ENCODE peak calls at places on chromosomes 7 and 10, in ten cellular contexts. One of them, this sample, is unnamed.
A peak's percentile ranks its signal among the peaks of the same experiment; 100 is the strongest.

GRCh38 chr7:76054129-76055120 is 6.5 kb downstream of the MDH2 start:
- DNase-seq in NCI-H1105: no peak
- DNase-seq in activated CD4-positive, alpha-beta T cell treated with anti-CD3 and anti-CD28 coated beads for 4 hours: no peak
- DNase-seq in naive B cell: no peak
- DNase-seq in AG04450: peak; percentile 44
- DNase-seq in AG09319: no peak
- DNase-seq in fibroblast of pulmonary artery: peak; percentile 48
- DNase-seq in CD4-positive, CD25-positive, alpha-beta regulatory T cell: no peak
- DNase-seq in cardiac fibroblast: peak; percentile 50
- DNase-seq in glutamatergic neuron: no peak
- DNase-seq in this sample: no peak

GRCh38 chr7:44935583-44935982 is 43.2 kb downstream of the MYO1G start:
- DNase-seq in NCI-H1105: no peak
- DNase-seq in activated CD4-positive, alpha-beta T cell treated with anti-CD3 and anti-CD28 coated beads for 4 hours: no peak
- DNase-seq in naive B cell: no peak
- DNase-seq in AG04450: no peak
- DNase-seq in AG09319: no peak
- DNase-seq in fibroblast of pulmonary artery: no peak
- DNase-seq in CD4-positive, CD25-positive, alpha-beta regulatory T cell: no peak
- DNase-seq in cardiac fibroblast: no peak
- DNase-seq in glutamatergic neuron: no peak
- DNase-seq in this sample: no peak

GRCh38 chr10:78960316-78960800 is 108.4 kb upstream of the ZMIZ1 start:
- DNase-seq in NCI-H1105: no peak
- DNase-seq in activated CD4-positive, alpha-beta T cell treated with anti-CD3 and anti-CD28 coated beads for 4 hours: no peak
- DNase-seq in naive B cell: no peak
- DNase-seq in AG04450: no peak
- DNase-seq in AG09319: peak; percentile 44
- DNase-seq in fibroblast of pulmonary artery: peak; percentile 94
- DNase-seq in CD4-positive, CD25-positive, alpha-beta regulatory T cell: no peak
- DNase-seq in cardiac fibroblast: peak; percentile 96
- DNase-seq in glutamatergic neuron: no peak
- DNase-seq in this sample: no peak

GRCh38 chr7:83161851-83162401 is 758 bp downstream of the PCLO start:
- DNase-seq in NCI-H1105: no peak
- DNase-seq in activated CD4-positive, alpha-beta T cell treated with anti-CD3 and anti-CD28 coated beads for 4 hours: no peak
- DNase-seq in naive B cell: no peak
- DNase-seq in AG04450: no peak
- DNase-seq in AG09319: no peak
- DNase-seq in fibroblast of pulmonary artery: no peak
- DNase-seq in CD4-positive, CD25-positive, alpha-beta regulatory T cell: no peak
- DNase-seq in cardiac fibroblast: no peak
- DNase-seq in glutamatergic neuron: no peak
- DNase-seq in this sample: no peak

GRCh38 chr7:91029688-91030087 is 234.5 kb upstream of the FZD1 start:
- DNase-seq in NCI-H1105: no peak
- DNase-seq in activated CD4-positive, alpha-beta T cell treated with anti-CD3 and anti-CD28 coated beads for 4 hours: no peak
- DNase-seq in naive B cell: no peak
- DNase-seq in AG04450: no peak
- DNase-seq in AG09319: no peak
- DNase-seq in fibroblast of pulmonary artery: no peak
- DNase-seq in CD4-positive, CD25-positive, alpha-beta regulatory T cell: no peak
- DNase-seq in cardiac fibroblast: no peak
- DNase-seq in glutamatergic neuron: no peak
- DNase-seq in this sample: no peak

GRCh38 chr7:111744501-111745155 is 182.3 kb upstream of the IMMP2L start:
- DNase-seq in NCI-H1105: no peak
- DNase-seq in activated CD4-positive, alpha-beta T cell treated with anti-CD3 and anti-CD28 coated beads for 4 hours: no peak
- DNase-seq in naive B cell: no peak
- DNase-seq in AG04450: peak; percentile 24
- DNase-seq in AG09319: no peak
- DNase-seq in fibroblast of pulmonary artery: peak; percentile 65
- DNase-seq in CD4-positive, CD25-positive, alpha-beta regulatory T cell: no peak
- DNase-seq in cardiac fibroblast: peak; percentile 71
- DNase-seq in glutamatergic neuron: no peak
- DNase-seq in this sample: no peak

GRCh38 chr10:34908472-34908871 is 93.4 kb upstream of the PARD3 start:
- DNase-seq in NCI-H1105: no peak
- DNase-seq in activated CD4-positive, alpha-beta T cell treated with anti-CD3 and anti-CD28 coated beads for 4 hours: no peak
- DNase-seq in naive B cell: no peak
- DNase-seq in AG04450: peak; percentile 33
- DNase-seq in AG09319: peak; percentile 39
- DNase-seq in fibroblast of pulmonary artery: no peak
- DNase-seq in CD4-positive, CD25-positive, alpha-beta regulatory T cell: no peak
- DNase-seq in cardiac fibroblast: peak; percentile 52
- DNase-seq in glutamatergic neuron: no peak
- DNase-seq in this sample: no peak

GRCh38 chr7:87463982-87464381 is 11.5 kb downstream of the ABCB4 start:
- DNase-seq in NCI-H1105: no peak
- DNase-seq in activated CD4-positive, alpha-beta T cell treated with anti-CD3 and anti-CD28 coated beads for 4 hours: no peak
- DNase-seq in naive B cell: no peak
- DNase-seq in AG04450: no peak
- DNase-seq in AG09319: no peak
- DNase-seq in fibroblast of pulmonary artery: no peak
- DNase-seq in CD4-positive, CD25-positive, alpha-beta regulatory T cell: no peak
- DNase-seq in cardiac fibroblast: no peak
- DNase-seq in glutamatergic neuron: no peak
- DNase-seq in this sample: no peak

GRCh38 chr7:152014722-152015121 is 10.8 kb upstream of the GALNT11 start:
- DNase-seq in NCI-H1105: no peak
- DNase-seq in activated CD4-positive, alpha-beta T cell treated with anti-CD3 and anti-CD28 coated beads for 4 hours: no peak
- DNase-seq in naive B cell: no peak
- DNase-seq in AG04450: no peak
- DNase-seq in AG09319: no peak
- DNase-seq in fibroblast of pulmonary artery: no peak
- DNase-seq in CD4-positive, CD25-positive, alpha-beta regulatory T cell: no peak
- DNase-seq in cardiac fibroblast: no peak
- DNase-seq in glutamatergic neuron: no peak
- DNase-seq in this sample: no peak

GRCh38 chr7:84181628-84182027 is 13.0 kb downstream of the SEMA3A start:
- DNase-seq in NCI-H1105: no peak
- DNase-seq in activated CD4-positive, alpha-beta T cell treated with anti-CD3 and anti-CD28 coated beads for 4 hours: no peak
- DNase-seq in naive B cell: no peak
- DNase-seq in AG04450: no peak
- DNase-seq in AG09319: no peak
- DNase-seq in fibroblast of pulmonary artery: no peak
- DNase-seq in CD4-positive, CD25-positive, alpha-beta regulatory T cell: no peak
- DNase-seq in cardiac fibroblast: no peak
- DNase-seq in glutamatergic neuron: no peak
- DNase-seq in this sample: no peak

GRCh38 chr10:54904833-54905232 is 103.8 kb upstream of the PCDH15 start:
- DNase-seq in NCI-H1105: no peak
- DNase-seq in activated CD4-positive, alpha-beta T cell treated with anti-CD3 and anti-CD28 coated beads for 4 hours: no peak
- DNase-seq in naive B cell: no peak
- DNase-seq in AG04450: no peak
- DNase-seq in AG09319: no peak
- DNase-seq in fibroblast of pulmonary artery: no peak
- DNase-seq in CD4-positive, CD25-positive, alpha-beta regulatory T cell: no peak
- DNase-seq in cardiac fibroblast: no peak
- DNase-seq in glutamatergic neuron: no peak
- DNase-seq in this sample: no peak

GRCh38 chr7:39453743-39454355 is 112.4 kb upstream of the YAE1 start:
- DNase-seq in NCI-H1105: peak; percentile 29
- DNase-seq in activated CD4-positive, alpha-beta T cell treated with anti-CD3 and anti-CD28 coated beads for 4 hours: peak; percentile 29
- DNase-seq in naive B cell: peak; percentile 22
- DNase-seq in AG04450: peak; percentile 21
- DNase-seq in AG09319: peak; percentile 29
- DNase-seq in fibroblast of pulmonary artery: peak; percentile 75
- DNase-seq in CD4-positive, CD25-positive, alpha-beta regulatory T cell: peak; percentile 21
- DNase-seq in cardiac fibroblast: peak; percentile 75
- DNase-seq in glutamatergic neuron: peak; percentile 57
- DNase-seq in this sample: peak; percentile 46

GRCh38 chr10:46995234-46995633 is 84.0 kb downstream of the PTPN20 start:
- DNase-seq in NCI-H1105: no peak
- DNase-seq in activated CD4-positive, alpha-beta T cell treated with anti-CD3 and anti-CD28 coated beads for 4 hours: no peak
- DNase-seq in naive B cell: no peak
- DNase-seq in AG04450: no peak
- DNase-seq in AG09319: no peak
- DNase-seq in fibroblast of pulmonary artery: no peak
- DNase-seq in CD4-positive, CD25-positive, alpha-beta regulatory T cell: no peak
- DNase-seq in cardiac fibroblast: peak; percentile 0
- DNase-seq in glutamatergic neuron: no peak
- DNase-seq in this sample: no peak

GRCh38 chr10:98638920-98639319 is 192.2 kb upstream of the HPS1 start:
- DNase-seq in NCI-H1105: no peak
- DNase-seq in activated CD4-positive, alpha-beta T cell treated with anti-CD3 and anti-CD28 coated beads for 4 hours: no peak
- DNase-seq in naive B cell: no peak
- DNase-seq in AG04450: no peak
- DNase-seq in AG09319: no peak
- DNase-seq in fibroblast of pulmonary artery: no peak
- DNase-seq in CD4-positive, CD25-positive, alpha-beta regulatory T cell: no peak
- DNase-seq in cardiac fibroblast: no peak
- DNase-seq in glutamatergic neuron: no peak
- DNase-seq in this sample: no peak

GRCh38 chr7:132030161-132030568 is 473.7 kb upstream of the PODXL start:
- DNase-seq in NCI-H1105: peak; percentile 76
- DNase-seq in activated CD4-positive, alpha-beta T cell treated with anti-CD3 and anti-CD28 coated beads for 4 hours: no peak
- DNase-seq in naive B cell: no peak
- DNase-seq in AG04450: no peak
- DNase-seq in AG09319: no peak
- DNase-seq in fibroblast of pulmonary artery: peak; percentile 16
- DNase-seq in CD4-positive, CD25-positive, alpha-beta regulatory T cell: no peak
- DNase-seq in cardiac fibroblast: no peak
- DNase-seq in glutamatergic neuron: no peak
- DNase-seq in this sample: no peak